ENCODE peak calls at places on chromosomes 7 and 10, in nine cellular contexts. S is stomach, M is K562, U is cardiac fibroblast, R is GM12865, Y is GM23338, X is HFFc6, Z is body of pancreas, B is neural progenitor cell. W is an unnamed sample.

GRCh38 chr10:22573820-22574569 is 140.4 kb downstream of the PIP4K2A start:
- DNase-seq in S (no peak), M (peak; percentile 32), U (peak; percentile 63), R (peak; percentile 38), Y (peak; percentile 70), X (no peak), Z (no peak), B (peak; percentile 25), W (no peak)

GRCh38 chr10:1058017-1058416 is 1.8 kb downstream of the WDR37 start:
- DNase-seq in S (no peak), M (no peak), U (no peak), R (no peak), Y (no peak), X (no peak), Z (no peak), B (no peak), W (no peak)

GRCh38 chr10:126233721-126234120 is 154.6 kb downstream of the ADAM12 start:
- DNase-seq in S (no peak), M (no peak), U (no peak), R (no peak), Y (no peak), X (no peak), Z (no peak), B (no peak), W (no peak)

GRCh38 chr7:34311591-34311990 is 346.4 kb upstream of the NPSR1 start:
- DNase-seq in S (no peak), M (no peak), U (no peak), R (no peak), Y (no peak), X (no peak), Z (no peak), B (no peak), W (peak; percentile 20)

GRCh38 chr7:131010714-131011436 is 276.9 kb upstream of the KLF14 start:
- DNase-seq in S (no peak), M (no peak), U (peak; percentile 44), R (peak; percentile 71), Y (no peak), X (peak; percentile 39), Z (no peak), B (no peak), W (no peak)

GRCh38 chr10:36469585-36469984 is 655.8 kb upstream of the ANKRD30A start:
- DNase-seq in S (no peak), M (no peak), U (peak; percentile 92), R (no peak), Y (no peak), X (no peak), Z (no peak), B (no peak), W (no peak)

GRCh38 chr10:79137826-79138225 is 69.1 kb downstream of the ZMIZ1 start:
- DNase-seq in S (no peak), M (no peak), U (no peak), R (peak; percentile 75), Y (no peak), X (no peak), Z (peak; percentile 41), B (no peak), W (no peak)

GRCh38 chr7:38600746-38601145 is 30.4 kb downstream of the AMPH start:
- DNase-seq in S (no peak), M (no peak), U (no peak), R (no peak), Y (no peak), X (no peak), Z (no peak), B (no peak), W (no peak)

GRCh38 chr10:6383099-6383812 is 180.5 kb downstream of the PFKFB3 start:
- DNase-seq in S (no peak), M (no peak), U (peak; percentile 52), R (no peak), Y (no peak), X (peak; percentile 30), Z (no peak), B (no peak), W (peak; percentile 33)

GRCh38 chr7:44286182-44286617 is 39.2 kb downstream of the CAMK2B start:
- DNase-seq in S (peak; percentile 17), M (peak; percentile 40), U (no peak), R (no peak), Y (peak; percentile 52), X (no peak), Z (peak; percentile 1), B (no peak), W (no peak)

DNA sequence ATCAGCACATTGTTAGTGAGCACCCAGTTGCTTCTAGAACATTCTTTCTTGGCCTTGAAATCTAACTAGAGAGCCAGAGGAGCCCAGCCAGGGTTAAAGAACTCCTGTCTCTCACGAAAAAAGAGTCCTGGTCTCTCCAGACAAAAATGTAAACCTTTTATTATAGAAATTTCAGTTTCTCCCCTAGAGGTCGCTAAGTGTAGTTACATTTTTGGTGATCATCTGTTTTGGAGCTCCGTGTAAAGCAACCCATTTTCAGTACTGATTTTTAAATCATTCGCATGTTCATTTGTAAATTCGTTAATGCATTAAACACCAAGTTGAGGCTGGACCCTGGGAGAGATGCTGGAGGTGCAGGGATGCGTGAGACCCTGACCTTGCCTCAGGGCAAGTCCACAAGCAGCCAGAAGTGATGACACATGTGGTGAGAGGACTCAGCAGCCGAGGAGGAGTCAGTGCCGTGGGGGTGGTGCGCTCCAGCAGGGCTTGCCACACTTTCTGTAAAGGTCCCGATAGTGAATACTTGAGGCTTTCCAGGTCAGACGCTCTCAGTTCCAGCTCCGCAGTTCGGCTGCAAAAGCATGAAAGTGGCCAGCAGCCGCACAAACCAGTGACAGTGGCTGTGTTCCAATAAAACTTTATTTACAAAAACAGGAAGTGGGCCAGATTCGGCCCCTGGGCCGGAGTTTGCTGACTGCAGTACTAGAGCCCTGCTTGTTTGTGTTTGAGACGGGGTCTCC is 578.6 kb upstream of the FOXK1 start:
- DNase-seq in S (no peak), M (peak; percentile 43), U (peak; percentile 48), R (no peak), Y (peak; percentile 47), X (no peak), Z (no peak), B (no peak), W (no peak)
- TF ChIP-seq CTCF in S (no peak), M (no peak), U (no peak), R (no peak), Y (peak; percentile 39), X (peak; percentile 46), Z (no peak), B (peak; percentile 42), W (no peak)

DNA sequence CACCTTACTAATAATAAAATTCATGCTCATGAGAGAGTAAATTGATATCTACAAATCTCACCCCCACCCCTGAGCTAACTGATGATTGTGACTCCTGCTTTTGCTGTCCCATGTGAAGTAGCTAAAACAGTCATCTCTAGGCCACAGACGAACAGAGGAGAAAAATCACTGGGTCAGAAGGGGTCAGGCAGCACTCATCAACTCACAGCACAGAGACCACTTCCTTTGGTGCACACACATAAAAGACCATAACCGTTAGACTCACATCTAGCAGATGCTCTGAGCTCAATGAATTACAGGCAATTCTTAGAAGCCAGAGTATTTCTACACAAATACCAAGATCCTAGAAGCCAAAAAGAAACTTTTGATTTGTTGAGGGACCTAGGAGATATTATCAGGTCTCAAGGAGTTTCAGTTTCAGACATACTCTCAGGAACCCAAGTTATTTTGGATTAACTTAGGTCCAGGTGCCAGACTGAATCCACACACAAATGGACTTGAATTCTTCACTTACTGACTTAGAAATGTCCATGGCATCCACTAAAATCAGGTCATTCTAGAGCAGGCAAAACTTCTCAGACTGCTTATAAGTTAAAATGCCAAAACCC is 65.0 kb upstream of the TES start:
- DNase-seq in S (no peak), M (no peak), U (no peak), R (peak; percentile 65), Y (no peak), X (no peak), Z (no peak), B (no peak), W (no peak)
- TF ChIP-seq CTCF in S (no peak), M (no peak), U (no peak), R (no peak), Y (no peak), X (no peak), Z (no peak), B (no peak), W (no peak)

DNA sequence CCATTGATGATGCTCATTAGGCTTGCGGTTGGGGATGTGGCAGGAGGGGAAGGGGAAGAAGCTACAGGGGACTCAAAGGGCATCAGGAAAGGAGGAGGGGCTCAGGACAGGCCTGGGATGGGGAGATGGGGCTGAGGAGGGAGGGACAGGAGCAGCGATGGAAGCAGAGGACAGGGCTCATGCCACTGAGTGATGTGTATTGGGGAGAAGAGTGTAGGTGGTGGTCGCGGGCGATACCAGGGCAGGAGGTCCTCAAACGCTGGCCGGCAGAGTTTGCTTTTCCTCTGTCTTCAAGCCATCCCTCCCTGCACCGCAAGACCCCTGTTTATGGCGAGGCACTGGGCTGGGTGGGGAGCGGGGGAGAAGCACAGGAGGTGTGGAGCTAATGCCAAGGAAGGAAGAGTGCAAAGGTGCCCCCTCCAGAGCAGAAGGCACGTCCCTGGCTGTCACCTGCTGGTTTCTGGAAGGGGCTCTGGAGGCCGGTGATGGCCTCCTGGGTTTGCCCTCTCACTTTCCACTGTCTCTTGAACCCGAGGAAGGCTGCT is 134.7 kb downstream of the SVIL start:
- DNase-seq in S (no peak), M (no peak), U (no peak), R (no peak), Y (no peak), X (no peak), Z (no peak), B (no peak), W (no peak)
- TF ChIP-seq CTCF in S (no peak), M (no peak), U (no peak), R (no peak), Y (no peak), X (no peak), Z (no peak), B (no peak), W (no peak)

GRCh38 chr10:59965899-59966650 is 59.7 kb upstream of the CCDC6 start:
- DNase-seq in S (no peak), M (no peak), U (no peak), R (no peak), Y (no peak), X (no peak), Z (no peak), B (no peak), W (no peak)

GRCh38 chr10:59970396-59971368 is 64.3 kb upstream of the CCDC6 start:
- DNase-seq in S (no peak), M (no peak), U (no peak), R (peak; percentile 5), Y (peak; percentile 71), X (no peak), Z (no peak), B (no peak), W (no peak)

GRCh38 chr10:59967079-59967478 is 60.7 kb upstream of the CCDC6 start:
- DNase-seq in S (no peak), M (no peak), U (no peak), R (no peak), Y (peak; percentile 12), X (no peak), Z (no peak), B (no peak), W (no peak)

GRCh38 chr10:59971915-59972314 is 65.6 kb upstream of the CCDC6 start:
- DNase-seq in S (peak; percentile 53), M (no peak), U (peak; percentile 44), R (no peak), Y (no peak), X (no peak), Z (peak; percentile 59), B (peak; percentile 35), W (no peak)

DNA sequence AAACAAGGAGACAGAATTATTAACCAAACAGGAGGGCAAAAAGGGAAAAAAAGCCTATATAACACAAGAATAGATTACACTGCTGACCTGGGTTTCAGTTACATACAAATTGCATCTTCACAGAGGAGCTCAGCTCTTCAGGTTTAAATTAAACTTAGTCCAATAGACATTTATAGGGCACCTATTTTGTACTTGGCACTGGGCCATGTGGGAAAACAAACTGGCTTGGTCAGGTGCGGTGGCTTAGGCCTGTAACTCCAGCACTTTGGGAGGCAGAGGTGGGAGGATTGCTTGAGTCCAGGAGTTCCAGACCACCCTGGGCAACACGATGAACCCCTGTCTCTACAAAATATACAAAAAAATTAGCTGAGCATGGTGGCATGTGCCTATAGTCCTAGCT is 62.3 kb upstream of the CCDC6 start:
- DNase-seq in S (peak; percentile 37), M (no peak), U (no peak), R (no peak), Y (no peak), X (no peak), Z (no peak), B (no peak), W (no peak)
- TF ChIP-seq CTCF in S (no peak), M (no peak), U (no peak), R (no peak), Y (no peak), X (no peak), Z (no peak), B (no peak), W (no peak)